ENCODE peak calls at places on chromosome 2, in ten cellular contexts. E, F, C, T, Z, A, D, H, R and O are unnamed samples.

GRCh38 chr2:152598975-152599724 is 118.1 kb downstream of the PRPF40A start:
- DNase-seq in E (no peak), F (no peak), C (no peak), T (no peak), Z (no peak), A (no peak), D (no peak), H (no peak), R (no peak), O (no peak)

GRCh38 chr2:172262486-172262885 is 159.8 kb upstream of the DLX2 start:
- DNase-seq in E (no peak), F (no peak), C (no peak), T (no peak), Z (no peak), A (no peak), D (no peak), H (no peak), R (no peak), O (no peak)

GRCh38 chr2:216072473-216072872 is 9.1 kb downstream of the PECR start:
- DNase-seq in E (no peak), F (no peak), C (no peak), T (no peak), Z (no peak), A (no peak), D (no peak), H (no peak), R (no peak), O (no peak)

GRCh38 chr2:23791030-23791429 is 135.9 kb downstream of the ATAD2B start:
- DNase-seq in E (no peak), F (no peak), C (no peak), T (no peak), Z (peak), A (no peak), D (peak), H (no peak), R (no peak), O (peak)

GRCh38 chr2:176414641-176415040 is 145.4 kb downstream of the MTX2 start:
- DNase-seq in E (no peak), F (no peak), C (no peak), T (no peak), Z (no peak), A (no peak), D (no peak), H (no peak), R (no peak), O (no peak)

GRCh38 chr2:86107031-86107430 is 996 bp downstream of the PTCD3 start:
- DNase-seq in E (no peak), F (no peak), C (no peak), T (no peak), Z (no peak), A (no peak), D (no peak), H (no peak), R (no peak), O (no peak)

GRCh38 chr2:83695530-83695929 is 763.5 kb downstream of the SUCLG1 start:
- DNase-seq in E (no peak), F (no peak), C (no peak), T (no peak), Z (no peak), A (no peak), D (no peak), H (no peak), R (no peak), O (no peak)

GRCh38 chr2:101047075-101047766 is 45.1 kb downstream of the RPL31 start:
- DNase-seq in E (no peak), F (no peak), C (no peak), T (no peak), Z (no peak), A (no peak), D (no peak), H (no peak), R (no peak), O (no peak)

GRCh38 chr2:186748354-186748753 is 54.5 kb downstream of the FAM171B start:
- DNase-seq in E (no peak), F (peak), C (no peak), T (no peak), Z (no peak), A (no peak), D (no peak), H (no peak), R (no peak), O (no peak)

GRCh38 chr2:172350844-172351480 is 76.4 kb upstream of the ITGA6 start:
- DNase-seq in E (no peak), F (no peak), C (no peak), T (no peak), Z (no peak), A (no peak), D (no peak), H (no peak), R (no peak), O (no peak)

GRCh38 chr2:108983610-108984009 is 5.4 kb downstream of the EDAR start:
- DNase-seq in E (no peak), F (no peak), C (no peak), T (no peak), Z (no peak), A (no peak), D (no peak), H (no peak), R (no peak), O (no peak)

GRCh38 chr2:11923935-11924334 is 177.5 kb downstream of the LPIN1 start:
- DNase-seq in E (no peak), F (no peak), C (no peak), T (no peak), Z (no peak), A (no peak), D (no peak), H (no peak), R (no peak), O (no peak)

GRCh38 chr2:215931256-215931903 is 82.0 kb downstream of the MREG start:
- DNase-seq in E (peak), F (peak), C (peak), T (peak), Z (peak), A (no peak), D (peak), H (peak), R (no peak), O (peak)

GRCh38 chr2:196404276-196404675 is 232.9 kb upstream of the STK17B start:
- DNase-seq in E (no peak), F (no peak), C (no peak), T (no peak), Z (no peak), A (no peak), D (no peak), H (no peak), R (no peak), O (no peak)

GRCh38 chr2:161122772-161123530 is 37.3 kb upstream of the TANK start:
- DNase-seq in E (no peak), F (no peak), C (peak), T (no peak), Z (peak), A (no peak), D (peak), H (no peak), R (no peak), O (peak)

GRCh38 chr2:41914936-41915335 is 132.9 kb upstream of the PKDCC start:
- DNase-seq in E (no peak), F (no peak), C (no peak), T (no peak), Z (no peak), A (no peak), D (no peak), H (no peak), R (no peak), O (no peak)